ENCODE peak calls at places on chromosomes 11 and 22, in ten cellular contexts. One of them, this sample, is unnamed.

GRCh38 chr11:57480409-57481137 is 20.2 kb downstream of the RTN4RL2 start:
- DNase-seq in non-pigmented ciliary epithelial cell: no peak
- DNase-seq in activated naive CD8-positive, alpha-beta T cell treated with anti-CD3 and anti-CD28 coated beads, Interleukin-2, amount 50 U/mL, for 24 hours: peak; percentile 85
- DNase-seq in activated CD4-positive, alpha-beta T cell treated with anti-CD3 and anti-CD28 coated beads for 36 hours: peak; percentile 90
- DNase-seq in progenitor cell of endocrine pancreas: peak; percentile 60
- DNase-seq in stimulated activated CD4-positive, alpha-beta T cell treated with anti-CD3 and anti-CD28 coated beads, Interleukin-1b, Interleukin-23, amount 100 ng/mL, for 4 hours: peak; percentile 68
- DNase-seq in HuH-7.5: peak; percentile 100
- DNase-seq in Panc1: no peak
- DNase-seq in CD4-positive, alpha-beta T cell: peak; percentile 46
- DNase-seq in germinal center: peak; percentile 72
- DNase-seq in this sample: peak; percentile 58

GRCh38 chr11:20112291-20113146 is 47.8 kb downstream of the DBX1 start:
- DNase-seq in non-pigmented ciliary epithelial cell: peak; percentile 95
- DNase-seq in activated naive CD8-positive, alpha-beta T cell treated with anti-CD3 and anti-CD28 coated beads, Interleukin-2, amount 50 U/mL, for 24 hours: no peak
- DNase-seq in activated CD4-positive, alpha-beta T cell treated with anti-CD3 and anti-CD28 coated beads for 36 hours: peak; percentile 60
- DNase-seq in progenitor cell of endocrine pancreas: no peak
- DNase-seq in stimulated activated CD4-positive, alpha-beta T cell treated with anti-CD3 and anti-CD28 coated beads, Interleukin-1b, Interleukin-23, amount 100 ng/mL, for 4 hours: no peak
- DNase-seq in HuH-7.5: no peak
- DNase-seq in Panc1: peak; percentile 78
- DNase-seq in CD4-positive, alpha-beta T cell: no peak
- DNase-seq in germinal center: no peak
- DNase-seq in this sample: no peak

GRCh38 chr11:122095950-122096942 is 19.8 kb downstream of the BLID start:
- DNase-seq in non-pigmented ciliary epithelial cell: peak; percentile 59
- DNase-seq in activated naive CD8-positive, alpha-beta T cell treated with anti-CD3 and anti-CD28 coated beads, Interleukin-2, amount 50 U/mL, for 24 hours: no peak
- DNase-seq in activated CD4-positive, alpha-beta T cell treated with anti-CD3 and anti-CD28 coated beads for 36 hours: no peak
- DNase-seq in progenitor cell of endocrine pancreas: no peak
- DNase-seq in stimulated activated CD4-positive, alpha-beta T cell treated with anti-CD3 and anti-CD28 coated beads, Interleukin-1b, Interleukin-23, amount 100 ng/mL, for 4 hours: no peak
- DNase-seq in HuH-7.5: no peak
- DNase-seq in Panc1: no peak
- DNase-seq in CD4-positive, alpha-beta T cell: no peak
- DNase-seq in germinal center: no peak
- DNase-seq in this sample: no peak

GRCh38 chr11:104705475-104706195 is 192.6 kb downstream of the CASP12 start:
- DNase-seq in non-pigmented ciliary epithelial cell: no peak
- DNase-seq in activated naive CD8-positive, alpha-beta T cell treated with anti-CD3 and anti-CD28 coated beads, Interleukin-2, amount 50 U/mL, for 24 hours: peak; percentile 56
- DNase-seq in activated CD4-positive, alpha-beta T cell treated with anti-CD3 and anti-CD28 coated beads for 36 hours: peak; percentile 83
- DNase-seq in progenitor cell of endocrine pancreas: no peak
- DNase-seq in stimulated activated CD4-positive, alpha-beta T cell treated with anti-CD3 and anti-CD28 coated beads, Interleukin-1b, Interleukin-23, amount 100 ng/mL, for 4 hours: peak; percentile 27
- DNase-seq in HuH-7.5: no peak
- DNase-seq in Panc1: no peak
- DNase-seq in CD4-positive, alpha-beta T cell: peak; percentile 63
- DNase-seq in germinal center: peak; percentile 20
- DNase-seq in this sample: peak; percentile 72

GRCh38 chr11:2271077-2271326 is 614 bp upstream of the ASCL2 start:
- DNase-seq in non-pigmented ciliary epithelial cell: no peak
- DNase-seq in activated naive CD8-positive, alpha-beta T cell treated with anti-CD3 and anti-CD28 coated beads, Interleukin-2, amount 50 U/mL, for 24 hours: peak; percentile 33
- DNase-seq in activated CD4-positive, alpha-beta T cell treated with anti-CD3 and anti-CD28 coated beads for 36 hours: peak; percentile 64
- DNase-seq in progenitor cell of endocrine pancreas: no peak
- DNase-seq in stimulated activated CD4-positive, alpha-beta T cell treated with anti-CD3 and anti-CD28 coated beads, Interleukin-1b, Interleukin-23, amount 100 ng/mL, for 4 hours: peak; percentile 39
- DNase-seq in HuH-7.5: no peak
- DNase-seq in Panc1: no peak
- DNase-seq in CD4-positive, alpha-beta T cell: no peak
- DNase-seq in germinal center: no peak
- DNase-seq in this sample: peak; percentile 46

GRCh38 chr11:55967914-55968313 is 1.8 kb downstream of the OR10AG1 start:
- DNase-seq in non-pigmented ciliary epithelial cell: no peak
- DNase-seq in activated naive CD8-positive, alpha-beta T cell treated with anti-CD3 and anti-CD28 coated beads, Interleukin-2, amount 50 U/mL, for 24 hours: no peak
- DNase-seq in activated CD4-positive, alpha-beta T cell treated with anti-CD3 and anti-CD28 coated beads for 36 hours: no peak
- DNase-seq in progenitor cell of endocrine pancreas: no peak
- DNase-seq in stimulated activated CD4-positive, alpha-beta T cell treated with anti-CD3 and anti-CD28 coated beads, Interleukin-1b, Interleukin-23, amount 100 ng/mL, for 4 hours: no peak
- DNase-seq in HuH-7.5: no peak
- DNase-seq in Panc1: no peak
- DNase-seq in CD4-positive, alpha-beta T cell: no peak
- DNase-seq in germinal center: no peak
- DNase-seq in this sample: no peak

GRCh38 chr11:77186302-77186701 is 58.3 kb downstream of the MYO7A start:
- DNase-seq in non-pigmented ciliary epithelial cell: no peak
- DNase-seq in activated naive CD8-positive, alpha-beta T cell treated with anti-CD3 and anti-CD28 coated beads, Interleukin-2, amount 50 U/mL, for 24 hours: no peak
- DNase-seq in activated CD4-positive, alpha-beta T cell treated with anti-CD3 and anti-CD28 coated beads for 36 hours: no peak
- DNase-seq in progenitor cell of endocrine pancreas: no peak
- DNase-seq in stimulated activated CD4-positive, alpha-beta T cell treated with anti-CD3 and anti-CD28 coated beads, Interleukin-1b, Interleukin-23, amount 100 ng/mL, for 4 hours: no peak
- DNase-seq in HuH-7.5: no peak
- DNase-seq in Panc1: no peak
- DNase-seq in CD4-positive, alpha-beta T cell: no peak
- DNase-seq in germinal center: no peak
- DNase-seq in this sample: no peak

GRCh38 chr22:23248583-23248982 is 68.3 kb downstream of the BCR start:
- DNase-seq in non-pigmented ciliary epithelial cell: no peak
- DNase-seq in activated naive CD8-positive, alpha-beta T cell treated with anti-CD3 and anti-CD28 coated beads, Interleukin-2, amount 50 U/mL, for 24 hours: no peak
- DNase-seq in activated CD4-positive, alpha-beta T cell treated with anti-CD3 and anti-CD28 coated beads for 36 hours: no peak
- DNase-seq in progenitor cell of endocrine pancreas: no peak
- DNase-seq in stimulated activated CD4-positive, alpha-beta T cell treated with anti-CD3 and anti-CD28 coated beads, Interleukin-1b, Interleukin-23, amount 100 ng/mL, for 4 hours: no peak
- DNase-seq in HuH-7.5: peak; percentile 57
- DNase-seq in Panc1: no peak
- DNase-seq in CD4-positive, alpha-beta T cell: no peak
- DNase-seq in germinal center: no peak
- DNase-seq in this sample: no peak

This sample was measured in activated gamma-delta T cell treated with Interleukin-2 at 50 U/mL for 16 hours.